ENCODE peak calls at places on chromosomes 3 and 15, in ten cellular contexts. C, G, Z, B, H, L, X, W, Y and S are unnamed samples.

GRCh38 chr15:85750319-85750806 is 44.4 kb downstream of the KLHL25 start:
- DNase-seq in C (no peak), G (no peak), Z (peak; percentile 54), B (no peak), H (no peak), L (no peak), X (no peak), W (no peak), Y (no peak), S (peak; percentile 53)

GRCh38 chr3:66476852-66477381 is 23.9 kb downstream of the LRIG1 start:
- DNase-seq in C (no peak), G (no peak), Z (no peak), B (no peak), H (no peak), L (no peak), X (no peak), W (no peak), Y (no peak), S (no peak)

GRCh38 chr15:84937144-84937543 is 44.5 kb upstream of the PDE8A start:
- DNase-seq in C (no peak), G (no peak), Z (no peak), B (no peak), H (peak; percentile 62), L (no peak), X (no peak), W (no peak), Y (no peak), S (no peak)

GRCh38 chr3:47781326-47781684 is 388 bp downstream of the SMARCC1 start:
- DNase-seq in C (peak; percentile 46), G (peak; percentile 68), Z (no peak), B (no peak), H (peak; percentile 60), L (peak; percentile 59), X (peak; percentile 64), W (peak; percentile 72), Y (peak; percentile 56), S (no peak)

GRCh38 chr3:63351159-63352007 is 73.3 kb downstream of the SYNPR start:
- DNase-seq in C (no peak), G (no peak), Z (peak; percentile 36), B (peak; percentile 49), H (peak; percentile 46), L (peak; percentile 58), X (no peak), W (no peak), Y (no peak), S (peak; percentile 65)

GRCh38 chr3:128749035-128749434 is 23.1 kb downstream of the RAB7A start:
- DNase-seq in C (no peak), G (no peak), Z (no peak), B (peak; percentile 11), H (no peak), L (no peak), X (no peak), W (no peak), Y (no peak), S (no peak)

GRCh38 chr3:86723433-86723832 is 267.5 kb downstream of the VGLL3 start:
- DNase-seq in C (no peak), G (no peak), Z (no peak), B (no peak), H (peak; percentile 25), L (no peak), X (no peak), W (no peak), Y (no peak), S (no peak)

GRCh38 chr3:44117736-44118135 is 124.0 kb upstream of the TOPAZ1 start:
- DNase-seq in C (no peak), G (no peak), Z (no peak), B (no peak), H (no peak), L (no peak), X (no peak), W (no peak), Y (no peak), S (no peak)

GRCh38 chr3:129439381-129439816 is 349 bp downstream of the MBD4 start:
- DNase-seq in C (peak; percentile 33), G (peak; percentile 22), Z (no peak), B (no peak), H (peak; percentile 30), L (peak; percentile 46), X (peak; percentile 84), W (peak; percentile 43), Y (no peak), S (no peak)

GRCh38 chr3:189419022-189419421 is 212.2 kb upstream of the TP63 start:
- DNase-seq in C (no peak), G (no peak), Z (no peak), B (no peak), H (no peak), L (no peak), X (no peak), W (no peak), Y (no peak), S (no peak)

GRCh38 chr15:52790166-52790708 is at the start of gene ONECUT1:
- DNase-seq in C (no peak), G (no peak), Z (no peak), B (peak; percentile 0), H (peak; percentile 32), L (peak; percentile 40), X (no peak), W (peak; percentile 63), Y (peak; percentile 27), S (no peak)

GRCh38 chr3:152556731-152557254 is 278.1 kb upstream of the P2RY1 start:
- DNase-seq in C (no peak), G (no peak), Z (peak; percentile 39), B (peak; percentile 27), H (peak; percentile 28), L (peak; percentile 63), X (no peak), W (no peak), Y (no peak), S (no peak)

GRCh38 chr3:18843188-18843587 is 305.1 kb upstream of the KCNH8 start:
- DNase-seq in C (no peak), G (no peak), Z (no peak), B (no peak), H (no peak), L (no peak), X (no peak), W (no peak), Y (no peak), S (no peak)

GRCh38 chr3:140501054-140501769 is 176.7 kb upstream of the TRIM42 start:
- DNase-seq in C (no peak), G (no peak), Z (no peak), B (no peak), H (no peak), L (no peak), X (no peak), W (no peak), Y (no peak), S (no peak)

GRCh38 chr3:51371943-51372557 is 13.0 kb upstream of the MANF start:
- DNase-seq in C (peak; percentile 42), G (no peak), Z (peak; percentile 25), B (peak; percentile 69), H (peak; percentile 52), L (peak; percentile 74), X (peak; percentile 41), W (no peak), Y (peak; percentile 15), S (peak; percentile 73)

GRCh38 chr15:65829150-65829764 is 37.2 kb upstream of the DENND4A start:
- DNase-seq in C (no peak), G (no peak), Z (no peak), B (no peak), H (peak; percentile 36), L (peak; percentile 29), X (no peak), W (no peak), Y (no peak), S (peak; percentile 12)

GRCh38 chr3:50630916-50631315 is 14.0 kb downstream of the MAPKAPK3 start:
- DNase-seq in C (no peak), G (no peak), Z (no peak), B (no peak), H (no peak), L (no peak), X (no peak), W (no peak), Y (no peak), S (peak; percentile 71)

GRCh38 chr15:76012021-76012551 is at the start of gene NRG4:
- DNase-seq in C (no peak), G (no peak), Z (no peak), B (no peak), H (peak; percentile 5), L (no peak), X (no peak), W (no peak), Y (no peak), S (no peak)

GRCh38 chr3:184523825-184524615 is 37.6 kb upstream of the EPHB3 start:
- DNase-seq in C (no peak), G (no peak), Z (peak; percentile 19), B (peak; percentile 42), H (peak; percentile 80), L (peak; percentile 68), X (no peak), W (no peak), Y (no peak), S (peak; percentile 32)

GRCh38 chr3:55486101-55486856 is 827 bp downstream of the WNT5A start:
- DNase-seq in C (no peak), G (no peak), Z (no peak), B (peak; percentile 58), H (peak; percentile 49), L (peak; percentile 87), X (no peak), W (no peak), Y (no peak), S (no peak)

GRCh38 chr3:60917136-60917535 is 334.1 kb downstream of the FHIT start:
- DNase-seq in C (no peak), G (no peak), Z (no peak), B (no peak), H (no peak), L (no peak), X (no peak), W (no peak), Y (no peak), S (no peak)

GRCh38 chr3:175149675-175150074 is 290.5 kb downstream of the NAALADL2 start:
- DNase-seq in C (no peak), G (no peak), Z (peak; percentile 64), B (no peak), H (peak; percentile 84), L (no peak), X (no peak), W (no peak), Y (no peak), S (no peak)

GRCh38 chr15:93189562-93189961 is 100.6 kb upstream of the RGMA start:
- DNase-seq in C (no peak), G (no peak), Z (no peak), B (no peak), H (no peak), L (no peak), X (no peak), W (no peak), Y (no peak), S (no peak)

GRCh38 chr3:187211532-187212274 is 14.4 kb downstream of the RTP1 start:
- DNase-seq in C (no peak), G (no peak), Z (no peak), B (peak; percentile 66), H (peak; percentile 74), L (no peak), X (no peak), W (no peak), Y (no peak), S (peak; percentile 62)

GRCh38 chr3:103083848-103084631 is 649.2 kb downstream of the ZPLD1 start:
- DNase-seq in C (no peak), G (no peak), Z (no peak), B (no peak), H (no peak), L (no peak), X (no peak), W (no peak), Y (no peak), S (no peak)

GRCh38 chr3:49371946-49372345 is 13.8 kb upstream of the GPX1 start:
- DNase-seq in C (no peak), G (no peak), Z (no peak), B (no peak), H (no peak), L (no peak), X (no peak), W (no peak), Y (no peak), S (no peak)

GRCh38 chr3:178059124-178059523 is 477.1 kb upstream of the KCNMB2 start:
- DNase-seq in C (no peak), G (no peak), Z (no peak), B (no peak), H (no peak), L (peak; percentile 63), X (no peak), W (no peak), Y (no peak), S (no peak)

GRCh38 chr3:183464480-183464879 is 36.1 kb upstream of the MCF2L2 start:
- DNase-seq in C (no peak), G (no peak), Z (no peak), B (no peak), H (no peak), L (no peak), X (no peak), W (no peak), Y (no peak), S (no peak)